ENCODE peak calls at places on chromosomes 13 and 19, in seven cellular contexts. V is activated B cell treated with CpG ODN at 0.5 μM for 24 hours, T is osteocyte, O is body of pancreas, H is neural crest cell, G is HFFc6, K is neural progenitor cell. D is an unnamed sample.

GRCh38 chr13:110856941-110857835 is 57.7 kb downstream of the ANKRD10 start:
- DNase-seq in V (no peak), O (no peak), T (no peak), G (no peak), H (no peak), K (no peak), D (no peak)

GRCh38 chr13:98083507-98083906 is 59.4 kb upstream of the FARP1 start:
- DNase-seq in V (no peak), H (no peak), O (no peak), T (no peak), K (no peak), G (peak), D (no peak)

GRCh38 chr19:13396256-13397080 is 109.8 kb downstream of the CACNA1A start:
- DNase-seq in K (peak), O (peak), G (peak), V (no peak), T (no peak), H (peak), D (no peak)

GRCh38 chr13:99013951-99014350 is 36.1 kb upstream of the DOCK9 start:
- DNase-seq in K (no peak), G (no peak), V (no peak), T (no peak), H (no peak), O (no peak), D (no peak)

GRCh38 chr13:111625526-111626315 is 305.3 kb downstream of the TEX29 start:
- DNase-seq in H (no peak), T (peak), V (no peak), G (no peak), O (no peak), K (no peak), D (no peak)

GRCh38 chr19:12194827-12195500 is 32.1 kb downstream of the ZNF136 start:
- DNase-seq in V (peak), T (no peak), H (no peak), G (no peak), K (no peak), O (peak), D (peak)

GRCh38 chr13:28558126-28558525 is 63.2 kb upstream of the FLT1 start:
- DNase-seq in V (no peak), K (no peak), T (no peak), G (peak), O (no peak), H (no peak), D (no peak)

GRCh38 chr13:97254809-97255208 is 32.7 kb downstream of the MBNL2 start:
- DNase-seq in K (no peak), T (peak), V (no peak), O (no peak), H (no peak), G (peak), D (no peak)

GRCh38 chr13:80858131-80858530 is 517.2 kb upstream of the SPRY2 start:
- DNase-seq in O (no peak), G (no peak), V (no peak), T (no peak), K (peak), H (no peak), D (no peak)

GRCh38 chr19:54418030-54418929 is 3.0 kb downstream of the TTYH1 start:
- DNase-seq in H (no peak), O (no peak), T (no peak), K (peak), V (no peak), G (peak), D (no peak)

GRCh38 chr13:44837250-44837649 is 152.0 kb downstream of the NUFIP1 start:
- DNase-seq in H (no peak), K (no peak), T (no peak), V (no peak), O (no peak), G (peak), D (no peak)

GRCh38 chr13:106919638-106920037 is 351.7 kb upstream of the ARGLU1 start:
- DNase-seq in H (peak), T (no peak), V (no peak), O (peak), G (no peak), K (peak), D (no peak)

GRCh38 chr19:51779703-51780102 is 15.3 kb upstream of the FPR3 start:
- DNase-seq in O (no peak), T (no peak), H (no peak), V (no peak), K (no peak), G (no peak), D (no peak)

GRCh38 chr13:36224730-36225129 is 10.4 kb upstream of the SOHLH2 start:
- DNase-seq in H (no peak), K (no peak), V (no peak), O (no peak), T (no peak), G (no peak), D (no peak)

GRCh38 chr19:46791944-46792343 is 3.5 kb upstream of the SLC1A5 start:
- DNase-seq in V (no peak), G (peak), H (no peak), O (no peak), T (no peak), K (no peak), D (no peak)

GRCh38 chr13:66689628-66690027 is 540.5 kb downstream of the PCDH9 start:
- DNase-seq in T (no peak), G (peak), V (no peak), O (no peak), K (peak), H (no peak), D (no peak)
- TF ChIP-seq CTCF in T (peak), G (no peak), V (no peak), O (no peak), K (peak), H (peak), D (peak)

GRCh38 chr13:50990050-50990449 is 80.5 kb downstream of the RNASEH2B start:
- DNase-seq in K (no peak), G (no peak), V (no peak), O (no peak), H (no peak), T (no peak), D (no peak)

GRCh38 chr13:50990540-50991506 is 81.2 kb downstream of the RNASEH2B start:
- DNase-seq in T (no peak), V (no peak), G (no peak), K (peak), O (peak), H (peak), D (no peak)

GRCh38 chr13:50991624-50992610 is 82.3 kb downstream of the RNASEH2B start:
- DNase-seq in T (no peak), O (no peak), V (no peak), G (no peak), K (no peak), H (no peak), D (no peak)

GRCh38 chr13:50993371-50993770 is 83.8 kb downstream of the RNASEH2B start:
- DNase-seq in K (no peak), V (no peak), H (no peak), T (no peak), G (no peak), O (no peak), D (no peak)

DNA sequence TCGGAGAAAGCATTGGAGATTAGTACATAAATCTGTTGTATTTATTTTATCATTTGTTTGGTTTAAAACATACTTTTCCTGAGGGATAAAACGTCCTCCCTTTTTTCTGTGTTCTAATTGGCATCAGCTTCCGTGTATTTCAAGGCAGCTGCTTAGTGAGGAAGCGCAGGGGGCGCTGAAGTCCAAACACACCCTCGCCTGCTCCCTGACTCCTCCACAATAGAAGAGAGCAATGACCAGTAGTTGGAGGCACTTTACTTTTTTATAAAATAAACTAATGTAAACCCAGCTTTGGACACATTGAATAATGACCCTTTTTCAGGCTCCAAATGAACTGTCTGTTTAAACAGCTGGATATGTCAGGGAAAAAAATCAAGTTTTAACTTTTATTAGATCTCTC is 79.9 kb downstream of the RNASEH2B start:
- DNase-seq in K (peak), T (no peak), G (no peak), H (no peak), O (no peak), V (no peak), D (no peak)
- TF ChIP-seq CTCF in K (peak), T (peak), G (peak), H (peak), O (no peak), V (no peak), D (no peak)

DNA sequence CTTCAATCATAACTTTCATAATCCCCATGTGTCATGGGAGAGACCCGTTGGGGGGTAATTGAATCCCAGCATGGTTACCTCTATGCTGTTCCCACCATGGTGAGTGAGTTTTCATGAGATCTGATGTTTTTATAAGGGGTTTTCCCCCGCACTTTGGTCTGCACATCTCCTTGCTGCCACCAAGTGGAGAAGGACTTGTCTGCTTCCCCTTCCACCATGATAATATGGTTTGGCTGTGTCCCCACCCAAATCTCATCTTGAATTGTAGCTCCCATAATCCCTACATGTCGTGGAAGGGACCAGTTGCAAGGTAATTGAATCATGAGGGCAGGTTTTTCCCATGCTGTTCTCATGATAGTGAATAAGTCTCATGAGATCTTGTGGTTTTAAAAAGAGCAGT is 524.9 kb downstream of the SLITRK5 start:
- DNase-seq in T (no peak), G (no peak), O (no peak), K (no peak), V (no peak), H (no peak), D (no peak)
- TF ChIP-seq CTCF in T (no peak), G (no peak), O (no peak), K (no peak), V (no peak), H (no peak), D (no peak)

GRCh38 chr13:25267715-25268114 is 19.6 kb downstream of the MTMR6 start:
- DNase-seq in V (no peak), O (no peak), H (no peak), T (no peak), G (peak), K (no peak), D (no peak)
- TF ChIP-seq CTCF in V (no peak), O (no peak), H (no peak), T (peak), G (peak), K (peak), D (peak)

GRCh38 chr19:17862711-17863519 is 3.2 kb downstream of the RPL18A start:
- DNase-seq in O (no peak), K (no peak), T (no peak), H (no peak), V (no peak), G (no peak), D (no peak)
- TF ChIP-seq CTCF in O (no peak), K (no peak), T (no peak), H (no peak), V (no peak), G (no peak), D (no peak)

DNA sequence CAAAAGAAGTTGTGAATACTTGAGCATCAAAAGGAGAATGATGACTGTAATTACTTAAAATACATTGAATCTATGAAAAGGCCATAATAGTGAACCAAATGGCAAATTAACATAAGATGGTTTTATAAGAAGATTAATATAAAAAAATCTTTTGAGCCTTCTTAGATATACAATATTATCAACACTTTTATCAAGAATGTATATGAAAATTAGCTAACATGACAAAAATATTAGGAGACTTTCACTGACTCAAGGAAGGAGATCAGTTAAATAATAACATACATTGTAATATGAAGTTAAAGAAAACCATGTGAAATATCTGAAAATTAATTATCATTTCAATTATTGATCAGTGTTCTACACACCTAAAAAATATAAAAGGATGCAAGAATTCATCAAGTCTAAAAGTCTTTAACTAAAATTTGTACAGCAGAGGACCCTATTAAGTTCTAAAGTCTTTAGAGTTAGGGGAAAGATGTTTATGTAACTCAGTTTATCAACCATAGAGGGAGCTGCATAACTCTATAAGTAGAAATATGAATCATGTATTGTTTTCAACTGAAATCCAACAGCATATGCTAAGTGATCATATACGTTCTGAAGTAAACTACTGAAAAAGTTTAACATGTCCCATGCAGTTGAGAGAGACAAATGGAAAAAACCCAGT is 756.1 kb upstream of the MIR17HG start:
- DNase-seq in V (no peak), K (no peak), H (no peak), G (no peak), O (no peak), T (no peak), D (no peak)
- TF ChIP-seq CTCF in V (no peak), K (no peak), H (no peak), G (peak), O (no peak), T (no peak), D (no peak)

D was measured in D721Med.